ENCODE peak calls at places on chromosomes 11 and 22, in five cellular contexts. B, E, A, T and R are unnamed samples.

GRCh38 chr11:35146711-35147110 is 7.7 kb downstream of the CD44 start:
- DNase-seq in E (no peak), B (no peak), T (no peak), A (no peak), R (no peak)

GRCh38 chr22:49152930-49153770 is 674.5 kb downstream of the BRD1 start:
- DNase-seq in B (no peak), A (no peak), E (no peak), T (no peak), R (no peak)

GRCh38 chr11:76347391-76347790 is 33.5 kb downstream of the THAP12 start:
- DNase-seq in T (no peak), A (no peak), E (no peak), B (no peak), R (no peak)

GRCh38 chr11:78744202-78744601 is 169.5 kb upstream of the NARS2 start:
- DNase-seq in B (no peak), E (no peak), T (no peak), A (no peak), R (no peak)

GRCh38 chr11:9847636-9848035 is 183.8 kb downstream of the SWAP70 start:
- DNase-seq in B (no peak), E (no peak), A (no peak), T (no peak), R (no peak)

GRCh38 chr11:28049338-28050216 is 58.4 kb downstream of the KIF18A start:
- DNase-seq in T (no peak), A (no peak), B (no peak), E (no peak), R (no peak)

GRCh38 chr11:119115484-119116234 is 5.7 kb upstream of the HINFP start:
- DNase-seq in T (peak; percentile 49), E (no peak), A (no peak), B (no peak), R (peak; percentile 69)

GRCh38 chr11:102794382-102794781 is 3.6 kb downstream of the MMP1 start:
- DNase-seq in E (peak; percentile 33), T (no peak), B (no peak), A (peak; percentile 87), R (no peak)

GRCh38 chr11:113721462-113722066 is 15.5 kb upstream of the TMPRSS5 start:
- DNase-seq in B (no peak), A (no peak), E (no peak), T (no peak), R (peak; percentile 22)

GRCh38 chr11:79066456-79067354 is 374.1 kb downstream of the TENM4 start:
- DNase-seq in E (no peak), T (no peak), A (peak; percentile 82), B (no peak), R (no peak)

GRCh38 chr11:1302041-1302460 is 7.4 kb downstream of the TOLLIP start:
- DNase-seq in A (peak; percentile 29), E (no peak), B (no peak), T (peak; percentile 6), R (no peak)

GRCh38 chr22:38655532-38656255 is 498 bp downstream of the FAM227A start:
- DNase-seq in A (no peak), B (no peak), T (no peak), E (no peak), R (peak; percentile 56)